ENCODE peak calls at places on chromosome X, in eight cellular contexts. O is GM23248, V is hepatocyte, Z is mammary epithelial cell, M is OCI-LY7, D is neural progenitor cell, B is fibroblast of lung, E is neuronal stem cell. J is an unnamed sample.

GRCh38 chrX:116749943-116750342 is 287.2 kb upstream of the CT83 start:
- DNase-seq in Z (peak; percentile 84), V (no peak), M (no peak), E (no peak), O (no peak), B (no peak), D (no peak), J (no peak)

GRCh38 chrX:40035726-40036125 is 62.0 kb downstream of the BCOR start:
- DNase-seq in E (no peak), O (no peak), B (no peak), Z (no peak), D (no peak), V (no peak), M (no peak), J (no peak)

GRCh38 chrX:46180258-46180687 is 364.9 kb downstream of the ZNF674 start:
- DNase-seq in Z (peak; percentile 82), D (peak; percentile 1), B (peak; percentile 98), V (no peak), M (no peak), E (peak; percentile 0), O (peak; percentile 86), J (no peak)

GRCh38 chrX:44915361-44915868 is 42.4 kb downstream of the KDM6A start:
- DNase-seq in D (no peak), V (no peak), O (no peak), M (no peak), Z (no peak), E (no peak), B (peak; percentile 69), J (no peak)

GRCh38 chrX:153657161-153657560 is 10.2 kb downstream of the DUSP9 start:
- DNase-seq in O (no peak), B (no peak), V (no peak), M (no peak), Z (no peak), D (no peak), E (no peak), J (no peak)

GRCh38 chrX:119015407-119016242 is 41.2 kb downstream of the LONRF3 start:
- DNase-seq in M (peak; percentile 59), O (peak; percentile 87), D (no peak), V (peak; percentile 21), B (peak; percentile 86), E (no peak), Z (peak; percentile 94), J (no peak)

GRCh38 chrX:150692837-150693781 is at the start of gene MTMR1:
- DNase-seq in O (peak; percentile 49), Z (no peak), V (peak; percentile 65), M (peak; percentile 73), D (peak; percentile 68), B (no peak), E (no peak), J (peak; percentile 29)

GRCh38 chrX:153435845-153436244 is 10.0 kb downstream of the TREX2 start:
- DNase-seq in Z (no peak), V (no peak), O (no peak), B (no peak), E (no peak), M (no peak), D (no peak), J (no peak)

GRCh38 chrX:10611441-10612090 is 8.8 kb downstream of the MID1 start:
- DNase-seq in B (peak; percentile 18), E (no peak), D (no peak), V (no peak), O (peak; percentile 46), M (no peak), Z (no peak), J (peak; percentile 44)

GRCh38 chrX:36445576-36445975 is 526.0 kb downstream of the CFAP47 start:
- DNase-seq in B (no peak), Z (no peak), M (no peak), E (no peak), V (no peak), D (no peak), O (no peak), J (no peak)

GRCh38 chrX:71095971-71096701 is 485 bp downstream of the FOXO4 start:
- DNase-seq in E (no peak), B (peak; percentile 47), D (peak; percentile 58), M (no peak), V (no peak), O (peak; percentile 28), Z (peak; percentile 25), J (no peak)

GRCh38 chrX:102964941-102965340 is 27.9 kb downstream of the RAB40AL start:
- DNase-seq in O (no peak), M (no peak), D (no peak), E (no peak), V (no peak), B (no peak), Z (no peak), J (no peak)

GRCh38 chrX:147228153-147228552 is 413.6 kb upstream of the CXorf51A start:
- DNase-seq in V (no peak), O (no peak), B (no peak), M (no peak), D (no peak), E (no peak), Z (no peak), J (no peak)

GRCh38 chrX:134733595-134733994 is 75.3 kb upstream of the PLAC1 start:
- DNase-seq in D (no peak), O (no peak), E (no peak), V (no peak), M (no peak), Z (no peak), B (no peak), J (no peak)

GRCh38 chrX:65697915-65698796 is 30.7 kb downstream of the MSN start:
- DNase-seq in M (peak; percentile 87), O (peak; percentile 40), E (no peak), B (peak; percentile 50), D (no peak), V (no peak), Z (no peak), J (peak; percentile 15)

GRCh38 chrX:43728966-43729365 is 72.9 kb downstream of the MAOA start:
- DNase-seq in M (no peak), V (no peak), D (no peak), O (no peak), Z (no peak), B (no peak), E (no peak), J (no peak)
- H2AFZ ChIP-seq in M (no peak overlapping the region), V (no peak overlapping the region), D (no peak overlapping the region), O (no peak overlapping the region), Z (no peak overlapping the region), B (no peak overlapping the region), E (no peak overlapping the region), J (no peak overlapping the region)

GRCh38 chrX:7925867-7926472 is 1.2 kb downstream of the PNPLA4 start:
- DNase-seq in D (peak; percentile 68), M (peak; percentile 62), E (peak; percentile 35), O (peak; percentile 54), Z (peak; percentile 65), V (peak; percentile 71), B (peak; percentile 58), J (peak; percentile 71)

GRCh38 chrX:7927259-7928167 is at the start of gene PNPLA4:
- DNase-seq in M (peak; percentile 87), D (peak; percentile 87), V (peak; percentile 89), E (peak; percentile 66), B (peak; percentile 76), O (peak; percentile 68), Z (peak; percentile 87), J (peak; percentile 80)

GRCh38 chrX:7926914-7927258 is 327 bp downstream of the PNPLA4 start:
- DNase-seq in M (no peak), O (no peak), D (no peak), V (no peak), Z (no peak), B (no peak), E (no peak), J (no peak)

GRCh38 chrX:7921750-7922149 is 5.5 kb downstream of the PNPLA4 start:
- DNase-seq in M (no peak), B (no peak), V (no peak), O (no peak), Z (no peak), D (no peak), E (no peak), J (no peak)

GRCh38 chrX:7926501-7926900 is 712 bp downstream of the PNPLA4 start:
- DNase-seq in D (no peak), O (peak; percentile 10), E (no peak), M (peak; percentile 0), Z (peak; percentile 9), V (no peak), B (peak; percentile 36), J (no peak)
- H2AFZ ChIP-seq in D (no peak overlapping the region), O (peak overlapping the region; percentile 98), E (peak overlapping the region; percentile 91), M (peak overlapping the region; percentile 89), Z (peak overlapping the region; percentile 98), V (peak overlapping the region; percentile 71), B (peak overlapping the region; percentile 96), J (no peak overlapping the region)

GRCh38 chrX:68648960-68649359 is 1.5 kb downstream of the STARD8 start:
- DNase-seq in M (no peak), D (peak; percentile 66), Z (no peak), V (no peak), E (no peak), B (peak; percentile 27), O (peak; percentile 18), J (peak; percentile 77)
- H2AFZ ChIP-seq in M (no peak overlapping the region), D (peak overlapping the region; percentile 1), Z (no peak overlapping the region), V (no peak overlapping the region), E (no peak overlapping the region), B (no peak overlapping the region), O (no peak overlapping the region), J (no peak overlapping the region)

DNA sequence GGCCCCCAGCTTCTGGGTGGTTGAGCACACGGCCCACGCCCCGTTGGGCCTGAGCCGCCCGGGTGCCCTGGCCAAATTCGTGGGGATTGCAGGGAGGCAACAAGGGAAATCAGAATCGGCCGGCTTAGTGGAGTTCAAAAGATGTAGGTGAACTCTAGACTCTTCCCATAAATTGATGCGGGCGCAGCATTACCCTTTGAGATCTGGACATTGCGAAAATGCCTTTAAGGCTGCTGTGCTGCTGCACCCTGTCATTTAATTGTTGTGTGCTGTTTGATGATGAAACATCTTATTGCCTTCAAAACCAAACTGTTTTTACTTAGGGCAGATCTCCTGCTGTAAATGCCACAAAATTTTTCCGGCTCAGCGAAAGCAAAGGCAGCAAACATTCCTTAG is 409 bp upstream of the MPP1 start:
- DNase-seq in D (no peak), M (no peak), O (peak; percentile 50), Z (no peak), V (no peak), B (peak; percentile 32), E (no peak), J (peak; percentile 39)
- H2AFZ ChIP-seq in D (peak overlapping the region; percentile 59), M (peak overlapping the region; percentile 72), O (peak overlapping the region; percentile 85), Z (peak overlapping the region; percentile 88), V (peak overlapping the region; percentile 54), B (peak overlapping the region; percentile 51), E (peak overlapping the region; percentile 74), J (no peak overlapping the region)

GRCh38 chrX:14718403-14718802 is 154.5 kb downstream of the FANCB start:
- DNase-seq in E (no peak), B (peak; percentile 25), D (no peak), M (no peak), O (peak; percentile 6), Z (peak; percentile 72), V (no peak), J (no peak)
- H2AFZ ChIP-seq in E (no peak overlapping the region), B (no peak overlapping the region), D (no peak overlapping the region), M (no peak overlapping the region), O (no peak overlapping the region), Z (no peak overlapping the region), V (no peak overlapping the region), J (no peak overlapping the region)

GRCh38 chrX:15916704-15917084 is 62.1 kb upstream of the AP1S2 start:
- DNase-seq in O (no peak), E (no peak), B (peak; percentile 4), M (no peak), Z (no peak), V (no peak), D (no peak), J (no peak)
- H2AFZ ChIP-seq in O (no peak overlapping the region), E (peak overlapping the region; percentile 33), B (no peak overlapping the region), M (no peak overlapping the region), Z (no peak overlapping the region), V (no peak overlapping the region), D (no peak overlapping the region), J (no peak overlapping the region)